ENCODE peak calls at places on chromosome 17, in five cellular contexts. J is fibroblast of lung, Q is choroid plexus epithelial cell, E is endodermal cell, Z is spleen. I is an unnamed sample.

GRCh38 chr17:57906910-57907309 is 48.3 kb downstream of the CUEDC1 start:
- DNase-seq in J (no peak), E (peak), Q (no peak), Z (no peak), I (no peak)

GRCh38 chr17:47694818-47695663 is 1.1 kb downstream of the TBKBP1 start:
- DNase-seq in Z (peak), J (peak), E (peak), Q (peak), I (peak)

GRCh38 chr17:58667934-58668597 is 23.8 kb downstream of the TEX14 start:
- DNase-seq in Q (peak), Z (no peak), E (no peak), J (no peak), I (peak)

GRCh38 chr17:14953405-14953804 is 311.7 kb downstream of the PMP22 start:
- DNase-seq in Q (no peak), J (no peak), Z (no peak), E (no peak), I (no peak)

GRCh38 chr17:83193336-83194188 is 114.2 kb downstream of the METRNL start:
- DNase-seq in Z (peak), J (no peak), Q (peak), E (no peak), I (peak)

GRCh38 chr17:17497065-17497844 is 1.1 kb upstream of the RASD1 start:
- DNase-seq in J (no peak), Z (peak), E (no peak), Q (no peak), I (no peak)

GRCh38 chr17:41178341-41178740 is 320 bp upstream of the KRTAP4-2 start:
- DNase-seq in Q (no peak), J (no peak), E (no peak), Z (no peak), I (peak)

GRCh38 chr17:77864234-77865108 is 94.0 kb upstream of the TNRC6C start:
- DNase-seq in J (no peak), Q (no peak), Z (peak), E (no peak), I (no peak)

GRCh38 chr17:57256708-57257112 is 387 bp downstream of the MSI2 start:
- DNase-seq in E (no peak), J (peak), Q (peak), Z (no peak), I (no peak)

GRCh38 chr17:1713878-1714487 is 3.8 kb upstream of the TLCD2 start:
- DNase-seq in Z (no peak), Q (peak), E (peak), J (peak), I (peak)

GRCh38 chr17:44539664-44540063 is 17.6 kb upstream of the FZD2 start:
- DNase-seq in Z (no peak), E (peak), Q (no peak), J (no peak), I (no peak)

GRCh38 chr17:19874256-19874655 is 6.5 kb upstream of the ULK2 start:
- DNase-seq in Q (no peak), J (no peak), E (no peak), Z (no peak), I (no peak)

DNA sequence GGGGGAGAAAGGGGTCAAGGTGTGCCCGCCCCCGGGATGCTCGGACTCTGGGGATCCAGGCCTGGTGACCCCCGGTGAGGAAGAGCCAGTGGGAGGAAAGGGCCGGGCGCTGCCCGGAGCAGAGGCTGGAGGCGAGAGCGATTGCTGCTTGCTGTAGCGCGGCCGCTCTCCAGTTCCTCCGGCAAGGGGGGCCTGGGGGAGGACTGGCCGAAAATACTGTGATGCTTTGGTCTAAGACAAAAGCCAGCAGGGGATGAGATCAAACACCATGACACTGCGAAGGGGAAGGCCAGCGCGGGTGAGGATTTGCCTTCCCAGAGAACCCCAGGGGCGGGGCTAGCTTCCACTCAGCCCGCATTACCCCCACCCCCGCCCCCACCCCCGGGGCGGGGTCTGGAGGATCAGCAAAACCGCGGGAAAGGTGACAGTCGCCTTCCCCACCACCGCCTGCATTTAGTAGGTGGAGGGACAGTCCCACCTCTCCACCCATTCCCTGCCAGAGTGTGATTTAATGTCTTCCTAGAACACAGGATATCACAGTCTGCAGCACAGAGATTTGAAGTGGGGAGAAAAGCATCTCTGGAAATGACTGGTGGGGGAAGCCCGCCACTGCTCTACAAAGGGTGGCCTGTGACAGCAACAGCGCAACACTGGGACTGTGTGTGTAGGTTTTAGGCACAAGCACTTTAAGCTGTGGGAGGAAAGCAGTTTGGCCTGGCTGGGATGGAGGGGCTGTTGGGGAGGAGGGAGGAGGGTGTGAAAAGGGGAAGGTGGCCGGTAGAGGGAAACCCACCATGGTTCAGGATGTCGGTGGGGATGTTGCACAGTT is 25.7 kb downstream of the MRC2 start:
- DNase-seq in E (peak), J (peak), Q (peak), Z (peak), I (peak)
- TF ChIP-seq CTCF in E (no peak), J (peak), Q (peak), Z (no peak), I (no peak)

DNA sequence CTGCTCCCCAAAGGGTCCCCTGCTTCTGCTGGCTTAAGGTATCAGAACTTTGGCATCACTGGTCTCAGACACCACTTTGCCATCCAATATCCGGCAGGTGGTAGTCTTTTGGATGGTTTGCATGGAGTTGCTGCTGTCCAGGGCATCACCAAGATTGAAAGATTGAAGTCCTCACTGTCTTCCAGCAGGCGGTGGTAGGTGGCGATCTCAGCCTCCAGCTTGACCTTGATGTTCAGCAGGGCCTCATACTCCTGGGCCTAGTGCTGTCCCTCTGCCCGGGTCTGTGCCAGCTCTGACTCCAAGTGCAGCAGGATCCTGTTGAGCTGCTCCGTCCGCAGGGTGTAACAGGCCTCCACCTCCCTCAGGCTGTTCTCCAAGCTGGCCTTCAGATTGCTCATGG is 43.0 kb upstream of the TMEM97 start:
- DNase-seq in Z (no peak), Q (no peak), E (peak), J (no peak), I (no peak)
- H3K4me3 ChIP-seq in Z (no peak), Q (no peak), E (no peak), J (no peak), I (no peak)

GRCh38 chr17:65857713-65858112 is 296.3 kb upstream of the AXIN2 start:
- DNase-seq in E (no peak), Q (no peak), J (no peak), Z (no peak), I (no peak)
- TF ChIP-seq CTCF in E (no peak), Q (no peak), J (no peak), Z (no peak), I (no peak)

GRCh38 chr17:6654816-6655731 is 3.5 kb downstream of the C17orf100 start:
- DNase-seq in E (peak), Q (no peak), Z (peak), J (no peak), I (no peak)
- H3K4me3 ChIP-seq in E (peak), Q (no peak), Z (no peak), J (no peak), I (no peak)

DNA sequence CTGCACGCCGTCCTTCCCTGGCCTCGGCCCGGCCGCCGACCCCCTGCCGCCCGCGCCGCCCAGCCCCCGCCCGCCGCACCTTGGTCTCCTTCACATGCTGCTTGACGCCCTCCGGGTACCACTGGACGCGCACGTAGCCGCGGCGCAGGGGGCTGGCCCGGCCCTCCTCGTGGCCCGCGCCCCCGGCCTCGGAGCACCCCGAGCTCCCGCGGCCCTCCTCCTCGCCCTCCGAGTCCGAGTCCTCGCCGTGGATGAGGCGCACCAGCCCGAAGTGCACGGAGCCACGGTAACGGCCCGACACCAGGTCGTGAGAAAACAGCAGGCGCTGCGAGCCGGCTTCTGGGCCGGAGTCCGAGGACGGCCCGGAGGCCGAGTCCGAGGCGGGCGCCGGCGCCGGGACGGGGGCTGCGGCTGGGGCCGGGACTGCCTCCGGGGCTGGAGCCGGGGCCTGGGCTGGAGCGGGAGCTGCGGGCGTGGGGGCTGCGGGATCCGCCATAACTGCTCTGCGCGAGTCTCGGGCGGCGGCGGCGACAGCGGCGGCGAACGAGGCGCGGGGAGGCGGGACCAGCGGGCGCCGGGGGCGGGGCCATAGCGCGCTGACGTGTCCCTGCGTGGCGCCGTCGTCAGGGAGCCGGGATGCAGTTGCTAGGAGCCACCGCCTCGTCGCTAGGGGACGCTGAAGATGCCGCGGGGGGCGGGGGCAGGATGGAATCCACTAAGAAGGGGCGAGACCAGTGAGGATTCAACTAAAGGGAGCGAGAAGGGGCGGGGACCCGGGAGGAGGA is at the start of gene UBE2O:
- DNase-seq in Q (peak), E (peak), J (peak), Z (peak), I (peak)
- TF ChIP-seq CTCF in Q (peak), E (peak), J (peak), Z (peak), I (peak)

DNA sequence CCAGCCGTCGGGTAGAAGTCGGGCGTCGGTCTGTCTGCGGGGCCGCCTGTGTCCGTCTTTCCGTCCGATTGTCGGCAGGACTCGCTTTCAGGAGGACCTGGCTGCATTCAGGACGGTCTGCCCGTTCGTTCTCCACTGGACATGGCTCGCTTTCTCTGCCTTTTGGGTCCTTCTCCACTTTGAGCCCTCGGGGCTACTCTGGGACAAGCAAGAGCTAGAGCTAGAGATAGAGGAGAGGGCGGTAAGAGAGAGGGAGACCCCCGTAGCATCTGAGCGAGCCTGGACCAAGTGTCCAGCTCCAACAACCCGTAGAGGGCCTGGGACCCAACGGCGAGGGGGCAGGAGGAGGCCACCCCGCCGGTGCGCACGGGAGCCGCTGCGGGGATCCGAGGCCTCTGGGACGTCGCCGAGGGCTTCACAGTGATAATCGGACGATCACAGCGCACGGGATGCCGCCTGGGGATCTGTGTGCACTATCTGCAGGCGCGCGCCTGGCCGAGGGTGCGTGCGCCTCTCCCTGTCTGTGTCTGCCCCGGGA is 4.5 kb downstream of the TBX4 start:
- DNase-seq in J (no peak), E (peak), Q (no peak), Z (no peak), I (no peak)
- H3K4me3 ChIP-seq in J (peak), E (peak), Q (no peak), Z (peak), I (no peak)

GRCh38 chr17:49703557-49704277 is 4.0 kb downstream of the SLC35B1 start:
- DNase-seq in J (peak), E (peak), Z (peak), Q (peak), I (peak)

GRCh38 chr17:49707608-49708514 is at the start of gene SLC35B1:
- DNase-seq in Z (peak), J (peak), E (peak), Q (peak), I (peak)

GRCh38 chr17:49705254-49705653 is 2.5 kb downstream of the SLC35B1 start:
- DNase-seq in J (no peak), Z (no peak), E (no peak), Q (no peak), I (no peak)

GRCh38 chr17:49708515-49709161 is 874 bp upstream of the SLC35B1 start:
- DNase-seq in Z (peak), J (no peak), Q (no peak), E (peak), I (peak)

GRCh38 chr17:49707246-49707607 is 537 bp downstream of the SLC35B1 start:
- DNase-seq in Z (peak), Q (peak), J (no peak), E (peak), I (peak)
- TF ChIP-seq CTCF in Z (no peak), Q (peak), J (no peak), E (no peak), I (no peak)

GRCh38 chr17:63880706-63881105 is 1.0 kb downstream of the GH2 start:
- DNase-seq in Q (no peak), J (no peak), E (peak), Z (no peak), I (no peak)
- H3K4me3 ChIP-seq in Q (no peak), J (no peak), E (no peak), Z (no peak), I (no peak)

GRCh38 chr17:70976447-70976846 is 807.1 kb downstream of the KCNJ2 start:
- DNase-seq in Z (no peak), E (no peak), Q (no peak), J (no peak), I (no peak)
- TF ChIP-seq CTCF in Z (no peak), E (no peak), Q (no peak), J (no peak), I (no peak)